ENCODE peak calls at places on chromosome 13, in nine cellular contexts. W is DND-41, Y is MM.1S, K is lung, O is uterus, J is heart left ventricle, V is heart right ventricle, Q is osteoblast, I is PC-3. E is an unnamed sample.

GRCh38 chr13:109130093-109130835 is 500.9 kb downstream of the MYO16 start:
- DNase-seq in K (no peak), Y (no peak), J (no peak), Q (no peak), V (no peak), O (no peak), I (no peak), W (no peak), E (no peak)

GRCh38 chr13:49357694-49358093 is 86.2 kb downstream of the CAB39L start:
- DNase-seq in W (no peak), K (no peak), Y (no peak), J (no peak), V (no peak), Q (no peak), O (no peak), I (peak; percentile 57), E (no peak)

GRCh38 chr13:111519041-111519440 is 198.6 kb downstream of the TEX29 start:
- DNase-seq in J (no peak), I (no peak), W (no peak), Q (no peak), V (no peak), K (no peak), Y (no peak), O (no peak), E (no peak)

GRCh38 chr13:37014609-37015008 is 14.0 kb downstream of the EXOSC8 start:
- DNase-seq in O (no peak), K (no peak), Q (no peak), Y (no peak), I (no peak), W (no peak), V (no peak), J (no peak), E (no peak)

GRCh38 chr13:30872685-30873443 is 33.2 kb upstream of the MEDAG start:
- DNase-seq in Q (peak; percentile 91), Y (no peak), V (peak; percentile 37), O (peak; percentile 83), K (no peak), J (peak; percentile 67), W (no peak), I (no peak), E (peak; percentile 42)

GRCh38 chr13:51246411-51247298 is 24.5 kb downstream of the FAM124A start:
- DNase-seq in V (peak; percentile 66), K (no peak), O (no peak), J (peak; percentile 73), I (no peak), Q (no peak), Y (no peak), W (no peak), E (peak; percentile 23)

GRCh38 chr13:51844862-51845573 is at the start of gene TMEM272:
- DNase-seq in K (peak; percentile 42), W (peak; percentile 53), I (peak; percentile 34), Q (peak; percentile 83), O (peak; percentile 55), V (peak; percentile 61), Y (no peak), J (peak; percentile 44), E (peak; percentile 55)

GRCh38 chr13:26589754-26590153 is 32.3 kb downstream of the WASF3 start:
- DNase-seq in W (no peak), J (no peak), Q (no peak), O (peak; percentile 26), V (no peak), Y (no peak), K (no peak), I (no peak), E (no peak)

GRCh38 chr13:46170687-46171086 is 11.3 kb downstream of the LCP1 start:
- DNase-seq in I (no peak), O (no peak), J (no peak), Y (no peak), K (no peak), Q (no peak), V (no peak), W (peak; percentile 66), E (no peak)

GRCh38 chr13:73922728-73923393 is 211.3 kb downstream of the KLF12 start:
- DNase-seq in W (no peak), J (no peak), Q (peak; percentile 74), Y (no peak), V (no peak), O (no peak), K (no peak), I (peak; percentile 22), E (no peak)

GRCh38 chr13:93628136-93628535 is 401.5 kb downstream of the GPC6 start:
- DNase-seq in W (no peak), I (no peak), K (no peak), O (no peak), Q (no peak), Y (no peak), J (no peak), V (no peak), E (no peak)

GRCh38 chr13:37715606-37716015 is 117.0 kb upstream of the POSTN start:
- DNase-seq in O (no peak), Y (no peak), W (no peak), K (no peak), J (no peak), Q (peak; percentile 50), V (no peak), I (peak; percentile 74), E (no peak)

GRCh38 chr13:81872581-81872980 is 1531.7 kb upstream of the SPRY2 start:
- DNase-seq in Y (peak; percentile 30), Q (no peak), J (no peak), V (no peak), I (peak; percentile 43), K (no peak), O (no peak), W (no peak), E (no peak)

GRCh38 chr13:91369432-91369831 is 21.9 kb downstream of the MIR17HG start:
- DNase-seq in I (peak; percentile 7), J (no peak), Q (no peak), K (no peak), O (no peak), W (no peak), V (no peak), Y (no peak), E (no peak)

GRCh38 chr13:77724092-77724491 is 26.6 kb downstream of the SLAIN1 start:
- DNase-seq in Y (peak; percentile 38), K (no peak), W (no peak), J (no peak), I (no peak), V (no peak), O (no peak), Q (no peak), E (no peak)

GRCh38 chr13:95275322-95276118 is 25.7 kb downstream of the ABCC4 start:
- DNase-seq in O (no peak), W (no peak), Q (no peak), K (no peak), V (no peak), Y (no peak), J (no peak), I (peak; percentile 12), E (no peak)

GRCh38 chr13:27830010-27830409 is 37.7 kb downstream of the GSX1 start:
- DNase-seq in V (peak; percentile 48), K (peak; percentile 33), W (peak; percentile 46), Q (peak; percentile 92), O (no peak), Y (peak; percentile 35), J (peak; percentile 44), I (peak; percentile 57), E (peak; percentile 59)

GRCh38 chr13:46213242-46213641 is 1.5 kb downstream of the LRRC63 start:
- DNase-seq in Y (no peak), W (no peak), J (no peak), I (peak; percentile 18), K (no peak), V (no peak), Q (no peak), O (no peak), E (no peak)

GRCh38 chr13:67045357-67045756 is 184.8 kb downstream of the PCDH9 start:
- DNase-seq in Y (no peak), J (no peak), Q (no peak), V (no peak), O (no peak), W (no peak), K (no peak), I (no peak), E (no peak)
- H3K4me1 ChIP-seq in Y (no peaks in the 10 kb centered on the region), J (no peaks in the 10 kb centered on the region), Q (peaks cover 13% of the 10 kb centered on the region), V (no peaks in the 10 kb centered on the region), O (no peaks in the 10 kb centered on the region), W (peaks cover 31% of the 10 kb centered on the region), K (peaks cover 2% of the 10 kb centered on the region), I (no peaks in the 10 kb centered on the region), E (peaks cover 14% of the 10 kb centered on the region)

DNA sequence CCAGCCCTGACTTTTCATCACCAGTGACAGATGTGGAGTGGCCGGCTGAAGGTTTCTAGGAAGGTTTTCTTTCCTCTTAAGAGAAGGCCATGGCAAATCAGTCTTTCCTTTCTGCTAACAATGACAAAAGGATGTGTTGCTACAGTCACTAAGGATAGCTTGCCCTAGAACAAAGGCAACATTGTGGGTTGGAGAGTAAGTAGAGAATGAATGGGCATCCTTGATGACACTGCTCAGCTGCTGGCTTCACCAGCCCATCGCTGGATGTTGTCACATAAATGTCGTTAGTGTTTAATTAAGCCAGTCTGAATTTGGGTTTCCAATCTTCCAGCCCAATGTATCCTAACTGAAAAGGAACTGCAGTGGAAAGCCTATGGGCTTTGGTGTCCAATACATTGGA is 168.4 kb downstream of the ZIC5 start:
- DNase-seq in Y (no peak), O (no peak), V (no peak), K (no peak), Q (no peak), I (no peak), W (no peak), J (no peak), E (no peak)
- H3K4me1 ChIP-seq in Y (no peaks in the 10 kb centered on the region), O (no peaks in the 10 kb centered on the region), V (no peaks in the 10 kb centered on the region), K (no peaks in the 10 kb centered on the region), Q (no peaks in the 10 kb centered on the region), I (no peaks in the 10 kb centered on the region), W (no peaks in the 10 kb centered on the region), J (no peaks in the 10 kb centered on the region), E (no peaks in the 10 kb centered on the region)

DNA sequence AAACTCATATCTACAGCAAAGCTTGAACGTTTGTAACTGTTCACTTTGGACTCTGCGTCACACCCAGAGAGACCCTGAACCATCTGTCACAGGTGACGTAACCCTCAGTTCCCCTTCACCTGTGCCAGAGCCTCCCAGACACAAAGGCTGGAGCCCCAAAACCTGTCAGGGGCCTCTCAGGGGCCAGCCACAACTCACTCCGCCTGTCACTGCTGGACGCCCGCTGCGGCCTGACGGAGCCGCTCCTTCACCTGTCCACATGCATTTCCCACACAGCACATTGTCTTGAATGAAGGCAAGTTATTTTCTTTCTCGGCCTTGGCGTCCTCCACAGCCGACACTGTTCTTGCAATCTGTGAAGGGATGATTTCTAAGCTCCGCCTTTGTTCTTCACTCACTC is 7.9 kb downstream of the RASA3 start:
- DNase-seq in W (no peak), K (no peak), V (no peak), O (no peak), J (no peak), Q (no peak), Y (no peak), I (no peak), E (no peak)
- H3K4me1 ChIP-seq in W (peaks cover 34% of the 10 kb centered on the region), K (peaks cover 27% of the 10 kb centered on the region), V (peaks cover 38% of the 10 kb centered on the region), O (peaks cover 20% of the 10 kb centered on the region), J (peaks cover 17% of the 10 kb centered on the region), Q (peaks cover 26% of the 10 kb centered on the region), Y (peaks cover 5% of the 10 kb centered on the region), I (peaks cover 9% of the 10 kb centered on the region), E (no peaks in the 10 kb centered on the region)

DNA sequence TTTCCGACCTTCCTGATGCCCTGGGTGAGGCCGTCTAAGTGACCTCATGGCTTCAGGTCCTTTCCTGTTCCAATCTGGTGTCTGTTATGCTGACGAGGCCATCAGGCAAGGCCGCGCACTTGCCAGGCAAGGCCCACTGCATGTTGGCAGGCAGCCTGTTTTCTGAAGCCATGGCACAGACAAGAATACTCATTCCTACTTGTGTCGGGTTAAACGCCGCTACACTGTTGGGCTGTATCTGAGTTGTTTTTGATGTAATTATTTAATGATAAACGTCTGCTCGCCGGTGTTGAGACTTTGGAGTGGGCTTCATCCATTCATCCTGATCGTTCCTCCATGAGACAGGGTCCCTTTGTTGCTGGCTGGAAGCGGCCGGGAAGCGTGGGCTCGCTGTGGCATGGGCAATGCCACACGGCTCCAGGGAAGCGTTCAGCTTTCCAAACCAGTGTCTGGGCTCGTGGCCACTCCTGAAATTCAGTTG is 92.1 kb downstream of the ATP11A start:
- DNase-seq in O (peak; percentile 50), Y (no peak), Q (peak; percentile 84), V (peak; percentile 63), J (peak; percentile 89), K (peak; percentile 72), W (no peak), I (no peak), E (no peak)
- H3K4me1 ChIP-seq in O (peaks cover 11% of the 10 kb centered on the region), Y (no peaks in the 10 kb centered on the region), Q (no peaks in the 10 kb centered on the region), V (peaks cover 26% of the 10 kb centered on the region), J (peaks cover 12% of the 10 kb centered on the region), K (peaks cover 18% of the 10 kb centered on the region), W (no peaks in the 10 kb centered on the region), I (no peaks in the 10 kb centered on the region), E (peaks cover 16% of the 10 kb centered on the region)